ENCODE peak calls at places on chromosomes 5 and 9, in eight cellular contexts. F, N, A, Z, T, M, P and E are unnamed samples.

GRCh38 chr5:75049581-75050274 is 2.6 kb downstream of the GCNT4 start:
- DNase-seq in F (no peak), M (peak), Z (peak), T (peak), P (no peak), N (peak), A (peak), E (no peak)

GRCh38 chr9:97773091-97773490 is 76.0 kb upstream of the XPA start:
- DNase-seq in Z (no peak), T (no peak), N (no peak), F (no peak), M (no peak), P (no peak), A (no peak), E (no peak)

GRCh38 chr5:123007292-123007691 is 29.2 kb downstream of the PPIC start:
- DNase-seq in M (no peak), T (no peak), N (peak), A (no peak), Z (no peak), P (no peak), F (no peak), E (no peak)

GRCh38 chr5:141605523-141606277 is 13.1 kb downstream of the DIAPH1 start:
- DNase-seq in P (peak), A (peak), Z (peak), M (no peak), N (no peak), T (peak), F (no peak), E (no peak)

GRCh38 chr9:133715295-133715865 is 22.8 kb downstream of the SARDH start:
- DNase-seq in T (no peak), Z (no peak), A (no peak), P (no peak), F (no peak), N (no peak), M (no peak), E (peak)

GRCh38 chr9:121684381-121685145 is 33.1 kb downstream of the DAB2IP start:
- DNase-seq in T (peak), P (no peak), N (peak), M (no peak), Z (no peak), A (no peak), F (no peak), E (peak)

GRCh38 chr5:39755452-39755851 is 330.7 kb upstream of the DAB2 start:
- DNase-seq in P (no peak), M (no peak), T (no peak), Z (no peak), F (no peak), N (no peak), A (no peak), E (no peak)

GRCh38 chr9:112377684-112378344 is 2.1 kb upstream of the HSDL2 start:
- DNase-seq in A (no peak), F (no peak), M (no peak), P (no peak), N (no peak), Z (no peak), T (no peak), E (no peak)

GRCh38 chr5:156934450-156935211 is 28.4 kb downstream of the TIMD4 start:
- DNase-seq in M (no peak), P (no peak), Z (peak), N (peak), T (peak), A (peak), F (no peak), E (no peak)

GRCh38 chr5:72602696-72603685 is 95.8 kb upstream of the ZNF366 start:
- DNase-seq in M (no peak), T (no peak), A (no peak), Z (no peak), P (no peak), N (no peak), F (no peak), E (no peak)

GRCh38 chr5:156835905-156836304 is 14.2 kb upstream of the PPP1R2B start:
- DNase-seq in P (no peak), Z (no peak), F (no peak), M (no peak), A (no peak), T (peak), N (no peak), E (no peak)

GRCh38 chr5:1917830-1918487 is 35.2 kb upstream of the IRX4 start:
- DNase-seq in N (no peak), M (no peak), A (no peak), P (no peak), F (no peak), Z (no peak), T (peak), E (no peak)

GRCh38 chr5:151740336-151740942 is 18.0 kb downstream of the ATOX1 start:
- DNase-seq in A (peak), F (peak), M (no peak), P (no peak), T (peak), N (peak), Z (peak), E (no peak)

GRCh38 chr9:115643948-115644727 is 509.5 kb upstream of the PAPPA start:
- DNase-seq in T (no peak), M (no peak), N (no peak), A (no peak), P (no peak), F (no peak), Z (no peak), E (no peak)

GRCh38 chr5:3446410-3446809 is 149.2 kb upstream of the IRX1 start:
- DNase-seq in N (no peak), M (no peak), P (no peak), Z (no peak), T (no peak), F (no peak), A (no peak), E (no peak)

GRCh38 chr9:94147776-94148175 is 63.5 kb downstream of the PTPDC1 start:
- DNase-seq in A (no peak), N (no peak), P (no peak), T (no peak), Z (no peak), M (no peak), F (no peak), E (no peak)

GRCh38 chr5:159515909-159516415 is 185.7 kb upstream of the IL12B start:
- DNase-seq in A (peak), N (peak), P (no peak), F (no peak), T (peak), M (peak), Z (peak), E (no peak)

GRCh38 chr5:175658299-175659145 is 651 bp downstream of the HRH2 start:
- DNase-seq in Z (no peak), T (no peak), P (no peak), A (peak), M (no peak), N (peak), F (no peak), E (no peak)

GRCh38 chr5:87729786-87730185 is 317.1 kb upstream of the CCNH start:
- DNase-seq in M (no peak), T (no peak), A (no peak), N (no peak), P (no peak), Z (no peak), F (no peak), E (no peak)

GRCh38 chr5:128494516-128494915 is 43.5 kb downstream of the FBN2 start:
- DNase-seq in P (no peak), M (no peak), N (no peak), A (no peak), Z (no peak), T (peak), F (no peak), E (no peak)

GRCh38 chr5:171776747-171777419 is 8.7 kb upstream of the SMIM23 start:
- DNase-seq in F (no peak), N (no peak), M (no peak), P (no peak), Z (no peak), A (no peak), T (no peak), E (no peak)

GRCh38 chr9:113712053-113712452 is 164.1 kb upstream of the ZNF618 start:
- DNase-seq in F (peak), N (no peak), Z (no peak), P (no peak), A (no peak), M (no peak), T (no peak), E (no peak)

GRCh38 chr5:177070536-177071191 is 16.1 kb upstream of the FGFR4 start:
- DNase-seq in P (no peak), T (peak), N (no peak), F (no peak), M (no peak), Z (no peak), A (no peak), E (no peak)

GRCh38 chr9:82354260-82354659 is 365.7 kb downstream of the SPATA31D1 start:
- DNase-seq in F (peak), T (no peak), M (no peak), P (no peak), A (no peak), N (no peak), Z (no peak), E (no peak)

GRCh38 chr5:64628901-64629300 is 61.4 kb upstream of the SHISAL2B start:
- DNase-seq in A (no peak), T (no peak), F (no peak), Z (no peak), P (no peak), M (no peak), N (no peak), E (no peak)

GRCh38 chr5:124642148-124642547 is 104.3 kb downstream of the ZNF608 start:
- DNase-seq in N (no peak), F (no peak), Z (no peak), P (no peak), T (no peak), M (no peak), A (no peak), E (no peak)

GRCh38 chr9:33151007-33151557 is 16.1 kb downstream of the B4GALT1 start:
- DNase-seq in T (no peak), N (no peak), F (peak), M (no peak), P (no peak), A (no peak), Z (no peak), E (no peak)

GRCh38 chr5:144698454-144698853 is 527.8 kb downstream of the KCTD16 start:
- DNase-seq in P (no peak), Z (no peak), F (no peak), A (no peak), N (no peak), T (no peak), M (no peak), E (no peak)

GRCh38 chr5:131460867-131461572 is 174.0 kb downstream of the RAPGEF6 start:
- DNase-seq in M (no peak), A (no peak), Z (no peak), T (no peak), N (no peak), F (no peak), P (no peak), E (no peak)

GRCh38 chr5:140072812-140073211 is 29.7 kb upstream of the NRG2 start:
- DNase-seq in A (no peak), T (no peak), F (no peak), Z (no peak), N (no peak), P (no peak), M (no peak), E (no peak)

GRCh38 chr5:66324357-66324756 is 180.3 kb downstream of the SREK1 start:
- DNase-seq in N (no peak), A (no peak), T (no peak), M (no peak), P (peak), F (no peak), Z (peak), E (no peak)